ENCODE peak calls at places on chromosome X, in nine cellular contexts. K is pancreas, R is adipocyte, O is aorta, E is HFF-Myc, V is astrocyte, W is neural progenitor cell, L is BE2C, N is neuronal stem cell. X is an unnamed sample.

GRCh38 chrX:69313622-69314290 is 148.5 kb upstream of the PJA1 start:
- DNase-seq in K (no peak), R (no peak), O (no peak), E (no peak), V (no peak), W (no peak), L (no peak), N (no peak), X (peak; percentile 91)

GRCh38 chrX:72394518-72395163 is 88.9 kb upstream of the CITED1 start:
- DNase-seq in K (no peak), R (peak; percentile 66), O (no peak), E (no peak), V (peak; percentile 79), W (peak; percentile 19), L (no peak), N (no peak), X (no peak)

GRCh38 chrX:69126642-69127041 is 38.6 kb downstream of the PJA1 start:
- DNase-seq in K (no peak), R (no peak), O (no peak), E (no peak), V (no peak), W (no peak), L (no peak), N (no peak), X (no peak)

GRCh38 chrX:40085086-40085551 is 12.6 kb downstream of the BCOR start:
- DNase-seq in K (no peak), R (peak; percentile 81), O (no peak), E (no peak), V (peak; percentile 66), W (no peak), L (no peak), N (no peak), X (no peak)

GRCh38 chrX:34918856-34919255 is 23.7 kb upstream of the FAM47B start:
- DNase-seq in K (no peak), R (peak; percentile 76), O (no peak), E (peak; percentile 32), V (peak; percentile 40), W (peak; percentile 74), L (peak; percentile 51), N (peak; percentile 11), X (peak; percentile 20)

GRCh38 chrX:26008691-26009090 is 129.5 kb upstream of the MAGEB18 start:
- DNase-seq in K (no peak), R (no peak), O (no peak), E (no peak), V (no peak), W (no peak), L (no peak), N (no peak), X (no peak)

GRCh38 chrX:107449490-107450175 is at the start of gene FRMPD3:
- DNase-seq in K (no peak), R (peak; percentile 35), O (peak; percentile 77), E (no peak), V (no peak), W (peak; percentile 51), L (no peak), N (peak; percentile 4), X (no peak)

GRCh38 chrX:101691823-101692222 is 32.2 kb upstream of the ARMCX2 start:
- DNase-seq in K (no peak), R (peak; percentile 20), O (no peak), E (no peak), V (no peak), W (no peak), L (no peak), N (no peak), X (no peak)

GRCh38 chrX:69032601-69033000 is 132.7 kb downstream of the PJA1 start:
- DNase-seq in K (no peak), R (no peak), O (no peak), E (no peak), V (no peak), W (no peak), L (no peak), N (no peak), X (no peak)

GRCh38 chrX:30141966-30142365 is 73.4 kb upstream of the MAGEB2 start:
- DNase-seq in K (no peak), R (peak; percentile 68), O (no peak), E (no peak), V (peak; percentile 9), W (peak; percentile 71), L (no peak), N (peak; percentile 6), X (peak; percentile 56)

GRCh38 chrX:54452920-54453319 is 12.7 kb downstream of the TSR2 start:
- DNase-seq in K (no peak), R (peak; percentile 19), O (no peak), E (no peak), V (no peak), W (peak; percentile 57), L (peak; percentile 74), N (no peak), X (no peak)

GRCh38 chrX:76184276-76184675 is 11.4 kb downstream of the PBDC1 start:
- DNase-seq in K (no peak), R (peak; percentile 36), O (no peak), E (no peak), V (no peak), W (no peak), L (no peak), N (no peak), X (no peak)

GRCh38 chrX:136192135-136192534 is 44.8 kb downstream of the FHL1 start:
- DNase-seq in K (no peak), R (no peak), O (no peak), E (no peak), V (no peak), W (no peak), L (no peak), N (no peak), X (no peak)

GRCh38 chrX:136191171-136191570 is 43.8 kb downstream of the FHL1 start:
- DNase-seq in K (no peak), R (no peak), O (no peak), E (no peak), V (no peak), W (no peak), L (no peak), N (no peak), X (no peak)

GRCh38 chrX:136189222-136189621 is 41.9 kb downstream of the FHL1 start:
- DNase-seq in K (peak; percentile 26), R (no peak), O (no peak), E (no peak), V (no peak), W (no peak), L (no peak), N (no peak), X (no peak)

GRCh38 chrX:136192839-136193414 is 45.6 kb downstream of the FHL1 start:
- DNase-seq in K (no peak), R (peak; percentile 48), O (no peak), E (no peak), V (peak; percentile 76), W (no peak), L (no peak), N (no peak), X (peak; percentile 33)

DNA sequence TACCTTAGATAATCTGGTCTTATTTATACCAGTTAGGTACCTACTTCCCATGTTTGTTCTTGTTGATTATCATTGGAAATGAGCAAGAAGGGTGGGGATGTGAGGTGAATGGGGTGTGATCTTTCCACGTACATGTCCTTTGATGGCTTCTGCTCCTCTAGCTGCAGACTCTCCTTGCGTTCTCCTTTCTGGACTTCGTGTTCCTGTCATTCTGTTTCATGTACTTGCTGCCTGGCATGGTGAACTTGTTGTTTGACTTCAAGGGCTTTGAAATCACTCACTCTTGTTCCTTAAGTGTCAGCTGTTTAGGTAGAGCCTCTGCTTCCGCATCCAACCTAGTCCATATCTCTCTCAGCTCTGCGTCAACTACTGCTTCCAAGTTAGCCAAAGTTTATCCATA is 42.7 kb downstream of the FHL1 start:
- DNase-seq in K (no peak), R (no peak), O (no peak), E (no peak), V (no peak), W (no peak), L (no peak), N (no peak), X (no peak)
- H3K4me3 ChIP-seq in K (no peak overlapping the region), R (no peak overlapping the region), O (no peak overlapping the region), E (no peak overlapping the region), V (no peak overlapping the region), W (no peak overlapping the region), L (no peak overlapping the region), N (no peak overlapping the region), X (no peak overlapping the region)

DNA sequence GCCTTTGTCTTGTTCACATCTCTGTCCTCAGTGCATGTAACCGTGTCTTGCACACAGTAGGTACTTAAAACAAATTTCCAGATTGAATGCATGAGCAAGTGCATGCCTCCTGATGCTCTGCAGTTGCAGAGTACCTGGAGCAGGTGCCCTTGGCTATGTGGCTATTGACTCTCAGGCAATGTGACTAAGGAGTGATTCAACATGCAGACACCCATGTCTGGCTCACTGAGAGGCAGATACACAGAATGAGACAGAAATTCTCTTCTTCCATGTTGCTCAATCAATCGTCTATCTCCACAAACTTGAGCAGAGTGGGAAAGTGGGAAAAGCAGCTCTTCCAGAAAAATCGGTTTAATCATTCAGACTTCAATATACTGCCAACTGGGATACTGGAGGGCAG is 111.0 kb downstream of the CHRDL1 start:
- DNase-seq in K (no peak), R (no peak), O (no peak), E (no peak), V (no peak), W (no peak), L (no peak), N (no peak), X (no peak)
- H3K4me3 ChIP-seq in K (no peak overlapping the region), R (no peak overlapping the region), O (no peak overlapping the region), E (no peak overlapping the region), V (no peak overlapping the region), W (no peak overlapping the region), L (no peak overlapping the region), N (no peak overlapping the region), X (no peak overlapping the region)

GRCh38 chrX:10099411-10099810 is 57.4 kb upstream of the CLCN4 start:
- DNase-seq in K (no peak), R (no peak), O (no peak), E (no peak), V (no peak), W (no peak), L (no peak), N (no peak), X (no peak)
- H3K4me3 ChIP-seq in K (no peak overlapping the region), R (peak overlapping the region; percentile 78), O (no peak overlapping the region), E (no peak overlapping the region), V (no peak overlapping the region), W (no peak overlapping the region), L (no peak overlapping the region), N (no peak overlapping the region), X (no peak overlapping the region)

GRCh38 chrX:13168276-13168675 is 123.9 kb upstream of the FAM9C start:
- DNase-seq in K (no peak), R (no peak), O (no peak), E (no peak), V (no peak), W (no peak), L (no peak), N (no peak), X (no peak)

GRCh38 chrX:13165747-13166146 is 121.3 kb upstream of the FAM9C start:
- DNase-seq in K (no peak), R (no peak), O (no peak), E (no peak), V (no peak), W (peak; percentile 51), L (no peak), N (no peak), X (no peak)

GRCh38 chrX:13170966-13171558 is 126.6 kb upstream of the FAM9C start:
- DNase-seq in K (no peak), R (no peak), O (no peak), E (no peak), V (no peak), W (no peak), L (no peak), N (no peak), X (peak; percentile 80)

GRCh38 chrX:13167444-13168207 is 123.2 kb upstream of the FAM9C start:
- DNase-seq in K (no peak), R (peak; percentile 70), O (no peak), E (peak; percentile 21), V (peak; percentile 48), W (peak; percentile 78), L (peak; percentile 23), N (no peak), X (peak; percentile 24)

GRCh38 chrX:13169688-13170087 is 125.3 kb upstream of the FAM9C start:
- DNase-seq in K (no peak), R (no peak), O (no peak), E (no peak), V (no peak), W (no peak), L (no peak), N (no peak), X (no peak)
- H3K4me3 ChIP-seq in K (no peak overlapping the region), R (no peak overlapping the region), O (no peak overlapping the region), E (no peak overlapping the region), V (no peak overlapping the region), W (no peak overlapping the region), L (no peak overlapping the region), N (no peak overlapping the region), X (no peak overlapping the region)

X was measured in SJCRH30.